ENCODE peak calls at places on chromosomes 4 and X, in nine cellular contexts. One of them, this sample, is unnamed.

GRCh38 chrX:23854122-23854521 is 53.6 kb downstream of the APOO start:
- DNase-seq in colonic mucosa: no peak
- DNase-seq in body of pancreas: no peak
- DNase-seq in breast epithelium: no peak
- DNase-seq in heart left ventricle: no peak
- DNase-seq in mammary epithelial cell: no peak
- DNase-seq in mesenchymal stem cell: no peak
- DNase-seq in transverse colon: no peak
- DNase-seq in IMR-90: no peak
- DNase-seq in this sample: no peak

GRCh38 chr4:144562019-144562740 is 83.8 kb upstream of the HHIP start:
- DNase-seq in breast epithelium: no peak
- DNase-seq in mesenchymal stem cell: no peak
- DNase-seq in IMR-90: no peak
- DNase-seq in transverse colon: no peak
- DNase-seq in mammary epithelial cell: no peak
- DNase-seq in body of pancreas: no peak
- DNase-seq in heart left ventricle: no peak
- DNase-seq in colonic mucosa: no peak
- DNase-seq in this sample: no peak

GRCh38 chr4:7389101-7389701 is 45.5 kb downstream of the PSAPL1 start:
- DNase-seq in transverse colon: peak
- DNase-seq in mesenchymal stem cell: no peak
- DNase-seq in body of pancreas: no peak
- DNase-seq in breast epithelium: peak
- DNase-seq in colonic mucosa: no peak
- DNase-seq in heart left ventricle: no peak
- DNase-seq in mammary epithelial cell: no peak
- DNase-seq in IMR-90: no peak
- DNase-seq in this sample: no peak

GRCh38 chr4:99815597-99816011 is 1.0 kb upstream of the DAPP1 start:
- DNase-seq in mammary epithelial cell: peak
- DNase-seq in transverse colon: peak
- DNase-seq in colonic mucosa: peak
- DNase-seq in body of pancreas: peak
- DNase-seq in mesenchymal stem cell: peak
- DNase-seq in heart left ventricle: no peak
- DNase-seq in IMR-90: peak
- DNase-seq in breast epithelium: peak
- DNase-seq in this sample: no peak

GRCh38 chr4:86957214-86957613 is 22.4 kb downstream of the AFF1 start:
- DNase-seq in body of pancreas: no peak
- DNase-seq in transverse colon: no peak
- DNase-seq in breast epithelium: no peak
- DNase-seq in IMR-90: peak
- DNase-seq in colonic mucosa: no peak
- DNase-seq in mammary epithelial cell: peak
- DNase-seq in mesenchymal stem cell: peak
- DNase-seq in heart left ventricle: no peak
- DNase-seq in this sample: no peak

GRCh38 chr4:152983774-152984411 is 47.8 kb downstream of the FHDC1 start:
- DNase-seq in transverse colon: no peak
- DNase-seq in body of pancreas: no peak
- DNase-seq in IMR-90: peak
- DNase-seq in mesenchymal stem cell: no peak
- DNase-seq in heart left ventricle: no peak
- DNase-seq in breast epithelium: no peak
- DNase-seq in mammary epithelial cell: peak
- DNase-seq in colonic mucosa: no peak
- DNase-seq in this sample: no peak

GRCh38 chrX:146278381-146278780 is 460.8 kb downstream of the SLITRK2 start:
- DNase-seq in mesenchymal stem cell: no peak
- DNase-seq in heart left ventricle: no peak
- DNase-seq in IMR-90: no peak
- DNase-seq in transverse colon: no peak
- DNase-seq in breast epithelium: no peak
- DNase-seq in body of pancreas: no peak
- DNase-seq in colonic mucosa: no peak
- DNase-seq in mammary epithelial cell: no peak
- DNase-seq in this sample: no peak

GRCh38 chrX:45760187-45760742 is 559.6 kb upstream of the DIPK2B start:
- DNase-seq in transverse colon: no peak
- DNase-seq in mammary epithelial cell: no peak
- DNase-seq in body of pancreas: no peak
- DNase-seq in breast epithelium: no peak
- DNase-seq in colonic mucosa: no peak
- DNase-seq in heart left ventricle: no peak
- DNase-seq in mesenchymal stem cell: peak
- DNase-seq in IMR-90: no peak
- DNase-seq in this sample: no peak

GRCh38 chr4:82431026-82431745 is 796 bp downstream of the ENOPH1 start:
- DNase-seq in IMR-90: peak
- DNase-seq in body of pancreas: peak
- DNase-seq in heart left ventricle: peak
- DNase-seq in breast epithelium: peak
- DNase-seq in mesenchymal stem cell: peak
- DNase-seq in mammary epithelial cell: peak
- DNase-seq in colonic mucosa: peak
- DNase-seq in transverse colon: peak
- DNase-seq in this sample: peak

GRCh38 chrX:119549327-119550016 is 15.7 kb downstream of the STEEP1 start:
- DNase-seq in transverse colon: no peak
- DNase-seq in IMR-90: no peak
- DNase-seq in body of pancreas: no peak
- DNase-seq in mesenchymal stem cell: no peak
- DNase-seq in mammary epithelial cell: no peak
- DNase-seq in breast epithelium: no peak
- DNase-seq in colonic mucosa: no peak
- DNase-seq in heart left ventricle: no peak
- DNase-seq in this sample: no peak

GRCh38 chr4:93832097-93832496 is 3.5 kb downstream of the ATOH1 start:
- DNase-seq in mammary epithelial cell: no peak
- DNase-seq in body of pancreas: no peak
- DNase-seq in heart left ventricle: no peak
- DNase-seq in transverse colon: peak
- DNase-seq in breast epithelium: no peak
- DNase-seq in colonic mucosa: peak
- DNase-seq in mesenchymal stem cell: no peak
- DNase-seq in IMR-90: no peak
- DNase-seq in this sample: no peak

DNA sequence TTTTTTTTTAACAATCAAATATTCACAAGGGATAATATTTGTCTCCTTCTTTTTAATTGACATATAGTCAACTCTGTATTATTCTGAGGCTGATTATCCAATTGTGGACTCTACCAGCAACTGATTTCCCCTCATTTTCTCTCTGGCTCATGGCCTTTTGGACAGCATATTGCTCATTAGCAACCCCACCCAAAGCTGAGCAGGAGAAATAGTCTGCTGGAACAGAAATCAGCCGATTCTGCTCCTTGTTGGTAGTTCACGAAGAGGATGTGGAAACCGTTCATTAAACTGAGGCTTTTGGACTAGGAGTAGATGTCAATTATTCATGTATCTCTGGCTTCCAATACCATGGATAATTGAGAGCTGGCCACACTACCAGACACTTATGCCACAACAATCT is 428.4 kb upstream of the INTU start:
- DNase-seq in colonic mucosa: no peak
- DNase-seq in mesenchymal stem cell: no peak
- DNase-seq in body of pancreas: no peak
- DNase-seq in IMR-90: no peak
- DNase-seq in transverse colon: no peak
- DNase-seq in heart left ventricle: no peak
- DNase-seq in breast epithelium: no peak
- DNase-seq in mammary epithelial cell: no peak
- DNase-seq in this sample: no peak
- H3K4me3 ChIP-seq in colonic mucosa: no peak
- H3K4me3 ChIP-seq in mesenchymal stem cell: no peak
- H3K4me3 ChIP-seq in body of pancreas: no peak
- H3K4me3 ChIP-seq in IMR-90: no peak
- H3K4me3 ChIP-seq in transverse colon: no peak
- H3K4me3 ChIP-seq in heart left ventricle: no peak
- H3K4me3 ChIP-seq in breast epithelium: no peak
- H3K4me3 ChIP-seq in mammary epithelial cell: no peak
- H3K4me3 ChIP-seq in this sample: no peak

GRCh38 chrX:12993823-12994222 is 18.9 kb downstream of the TMSB4X start:
- DNase-seq in colonic mucosa: no peak
- DNase-seq in mesenchymal stem cell: no peak
- DNase-seq in IMR-90: no peak
- DNase-seq in mammary epithelial cell: no peak
- DNase-seq in body of pancreas: no peak
- DNase-seq in breast epithelium: no peak
- DNase-seq in transverse colon: no peak
- DNase-seq in heart left ventricle: no peak
- DNase-seq in this sample: no peak

GRCh38 chrX:12996934-12997435 is 22.1 kb downstream of the TMSB4X start:
- DNase-seq in mammary epithelial cell: no peak
- DNase-seq in colonic mucosa: no peak
- DNase-seq in IMR-90: no peak
- DNase-seq in body of pancreas: no peak
- DNase-seq in mesenchymal stem cell: no peak
- DNase-seq in transverse colon: no peak
- DNase-seq in heart left ventricle: no peak
- DNase-seq in breast epithelium: no peak
- DNase-seq in this sample: no peak

GRCh38 chrX:12992544-12993118 is 17.7 kb downstream of the TMSB4X start:
- DNase-seq in breast epithelium: no peak
- DNase-seq in colonic mucosa: no peak
- DNase-seq in mesenchymal stem cell: no peak
- DNase-seq in transverse colon: no peak
- DNase-seq in heart left ventricle: no peak
- DNase-seq in IMR-90: no peak
- DNase-seq in mammary epithelial cell: no peak
- DNase-seq in body of pancreas: no peak
- DNase-seq in this sample: no peak

GRCh38 chrX:12991575-12991974 is 16.7 kb downstream of the TMSB4X start:
- DNase-seq in breast epithelium: no peak
- DNase-seq in mesenchymal stem cell: no peak
- DNase-seq in heart left ventricle: no peak
- DNase-seq in mammary epithelial cell: no peak
- DNase-seq in IMR-90: no peak
- DNase-seq in body of pancreas: no peak
- DNase-seq in colonic mucosa: no peak
- DNase-seq in transverse colon: no peak
- DNase-seq in this sample: no peak

DNA sequence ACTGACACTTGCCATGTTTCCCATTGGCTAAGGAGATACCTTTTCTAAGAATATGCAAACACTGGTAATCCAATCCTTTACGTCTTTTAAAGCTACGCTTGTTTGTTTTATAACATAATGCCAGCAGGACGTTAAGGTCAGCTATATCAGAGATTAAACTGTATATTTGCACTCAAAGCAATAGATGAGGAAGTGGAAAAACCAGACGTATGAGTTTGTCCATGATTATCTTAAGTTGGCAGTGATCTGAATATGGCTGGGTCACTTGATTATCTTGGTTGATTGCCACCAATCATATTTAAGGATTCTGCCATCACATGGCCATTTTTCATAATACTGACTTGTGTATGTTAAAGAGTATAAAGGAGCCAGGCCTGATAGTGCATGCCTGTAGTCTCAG is 19.4 kb downstream of the TMSB4X start:
- DNase-seq in body of pancreas: no peak
- DNase-seq in heart left ventricle: no peak
- DNase-seq in mesenchymal stem cell: no peak
- DNase-seq in colonic mucosa: no peak
- DNase-seq in transverse colon: no peak
- DNase-seq in IMR-90: no peak
- DNase-seq in mammary epithelial cell: no peak
- DNase-seq in breast epithelium: no peak
- DNase-seq in this sample: no peak
- H3K27ac ChIP-seq in body of pancreas: peak
- H3K27ac ChIP-seq in heart left ventricle: no peak
- H3K27ac ChIP-seq in mesenchymal stem cell: no peak
- H3K27ac ChIP-seq in colonic mucosa: peak
- H3K27ac ChIP-seq in transverse colon: peak
- H3K27ac ChIP-seq in IMR-90: no peak
- H3K27ac ChIP-seq in mammary epithelial cell: no peak
- H3K27ac ChIP-seq in breast epithelium: no peak
- H3K27ac ChIP-seq in this sample: no peak

GRCh38 chrX:11666180-11666579 is 460 bp upstream of the ARHGAP6 start:
- DNase-seq in IMR-90: no peak
- DNase-seq in colonic mucosa: no peak
- DNase-seq in body of pancreas: no peak
- DNase-seq in breast epithelium: no peak
- DNase-seq in mesenchymal stem cell: peak
- DNase-seq in transverse colon: no peak
- DNase-seq in heart left ventricle: no peak
- DNase-seq in mammary epithelial cell: no peak
- DNase-seq in this sample: no peak
- H3K4me3 ChIP-seq in IMR-90: peak
- H3K4me3 ChIP-seq in colonic mucosa: peak
- H3K4me3 ChIP-seq in body of pancreas: no peak
- H3K4me3 ChIP-seq in breast epithelium: peak
- H3K4me3 ChIP-seq in mesenchymal stem cell: peak
- H3K4me3 ChIP-seq in transverse colon: peak
- H3K4me3 ChIP-seq in heart left ventricle: peak
- H3K4me3 ChIP-seq in mammary epithelial cell: no peak
- H3K4me3 ChIP-seq in this sample: no peak

DNA sequence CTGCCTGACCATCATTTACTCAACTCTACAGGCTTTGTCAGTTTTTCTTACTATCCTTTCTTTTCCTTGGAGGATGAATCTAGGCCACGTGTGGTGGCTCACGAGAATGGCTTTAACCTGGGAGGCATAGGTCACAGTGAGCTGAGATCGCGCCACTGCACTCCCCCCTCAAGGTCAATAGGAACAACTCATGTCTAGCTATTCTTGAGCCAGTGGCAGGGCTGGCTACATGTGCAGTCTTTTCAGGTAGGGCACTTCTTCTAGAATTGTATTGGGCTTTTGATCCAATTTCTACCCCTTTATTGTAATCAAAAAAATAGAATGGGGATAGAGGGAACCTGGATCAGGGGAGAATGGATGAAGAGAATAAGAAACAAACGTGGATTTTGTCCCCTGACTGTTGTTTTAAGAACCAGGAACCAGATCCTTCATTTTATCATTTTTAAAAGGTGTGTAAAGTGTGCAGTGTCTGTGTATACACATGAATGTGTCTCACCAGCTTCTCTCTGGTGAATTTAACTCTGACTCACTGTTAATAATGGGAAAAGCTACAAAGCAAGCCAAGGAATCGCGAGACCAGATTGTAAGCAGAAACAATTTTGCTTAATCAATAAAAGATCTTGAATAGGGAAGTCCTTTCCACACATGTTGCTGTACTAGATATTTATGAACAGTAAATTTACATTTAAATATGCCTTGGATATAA is 283.9 kb upstream of the GPC4 start:
- DNase-seq in mesenchymal stem cell: no peak
- DNase-seq in transverse colon: no peak
- DNase-seq in colonic mucosa: no peak
- DNase-seq in mammary epithelial cell: no peak
- DNase-seq in heart left ventricle: no peak
- DNase-seq in IMR-90: no peak
- DNase-seq in body of pancreas: no peak
- DNase-seq in breast epithelium: no peak
- DNase-seq in this sample: no peak
- H3K27ac ChIP-seq in mesenchymal stem cell: no peak
- H3K27ac ChIP-seq in transverse colon: no peak
- H3K27ac ChIP-seq in colonic mucosa: no peak
- H3K27ac ChIP-seq in mammary epithelial cell: no peak
- H3K27ac ChIP-seq in heart left ventricle: no peak
- H3K27ac ChIP-seq in IMR-90: no peak
- H3K27ac ChIP-seq in body of pancreas: no peak
- H3K27ac ChIP-seq in breast epithelium: no peak
- H3K27ac ChIP-seq in this sample: no peak